ENCODE peak calls at places on chromosomes 6 and 20, in five cellular contexts. One of them, this sample, is unnamed.

GRCh38 chr6:136646377-136646776 is 96.2 kb upstream of the MAP7 start:
- DNase-seq in GM12865: no peak
- DNase-seq in T-helper 2 cell: no peak
- DNase-seq in GF-D8: no peak
- DNase-seq in C1 segment of cervical spinal cord: no peak
- DNase-seq in this sample: no peak

GRCh38 chr20:24007758-24008157 is 19.2 kb upstream of the GGTLC1 start:
- DNase-seq in GF-D8: no peak
- DNase-seq in GM12865: no peak
- DNase-seq in C1 segment of cervical spinal cord: no peak
- DNase-seq in T-helper 2 cell: no peak
- DNase-seq in this sample: no peak

GRCh38 chr20:41617059-41617921 is 887 bp downstream of the CHD6 start:
- DNase-seq in T-helper 2 cell: peak; percentile 79
- DNase-seq in C1 segment of cervical spinal cord: peak; percentile 52
- DNase-seq in GM12865: peak; percentile 54
- DNase-seq in GF-D8: no peak
- DNase-seq in this sample: peak; percentile 57

GRCh38 chr6:14175031-14175430 is 57.5 kb downstream of the CD83 start:
- DNase-seq in T-helper 2 cell: no peak
- DNase-seq in GF-D8: no peak
- DNase-seq in C1 segment of cervical spinal cord: no peak
- DNase-seq in GM12865: no peak
- DNase-seq in this sample: no peak

GRCh38 chr6:145756170-145756662 is 20.9 kb upstream of the EPM2A start:
- DNase-seq in GF-D8: peak; percentile 23
- DNase-seq in GM12865: no peak
- DNase-seq in C1 segment of cervical spinal cord: no peak
- DNase-seq in T-helper 2 cell: no peak
- DNase-seq in this sample: no peak

GRCh38 chr20:33137195-33137594 is 30.8 kb upstream of the BPIFA2 start:
- DNase-seq in GM12865: no peak
- DNase-seq in T-helper 2 cell: no peak
- DNase-seq in C1 segment of cervical spinal cord: no peak
- DNase-seq in GF-D8: no peak
- DNase-seq in this sample: no peak

GRCh38 chr6:105608711-105609374 is 206.0 kb upstream of the PREP start:
- DNase-seq in C1 segment of cervical spinal cord: no peak
- DNase-seq in GF-D8: no peak
- DNase-seq in T-helper 2 cell: no peak
- DNase-seq in GM12865: no peak
- DNase-seq in this sample: no peak

GRCh38 chr6:165717732-165718465 is 54.9 kb upstream of the PDE10A start:
- DNase-seq in GF-D8: no peak
- DNase-seq in GM12865: no peak
- DNase-seq in T-helper 2 cell: no peak
- DNase-seq in C1 segment of cervical spinal cord: no peak
- DNase-seq in this sample: no peak

GRCh38 chr6:37783831-37784584 is 35.5 kb upstream of the ZFAND3 start:
- DNase-seq in GF-D8: no peak
- DNase-seq in C1 segment of cervical spinal cord: peak; percentile 43
- DNase-seq in T-helper 2 cell: no peak
- DNase-seq in GM12865: no peak
- DNase-seq in this sample: no peak

GRCh38 chr6:19369770-19370169 is 467.4 kb upstream of the ID4 start:
- DNase-seq in C1 segment of cervical spinal cord: no peak
- DNase-seq in GM12865: no peak
- DNase-seq in GF-D8: no peak
- DNase-seq in T-helper 2 cell: no peak
- DNase-seq in this sample: no peak

This sample was measured in Caco-2.